ENCODE peak calls at places on chromosomes 2 and 18, in four cellular contexts. I is stimulated activated CD4-positive, alpha-beta T cell treated with anti-CD3 and anti-CD28 coated beads, Interleukin-1b, Interleukin-23, amount 100 ng/mL, for 24 hours; G is globus pallidus; L is iPS DF 19.7. R is an unnamed sample.

GRCh38 chr2:128558895-128559532 is 240.3 kb upstream of the HS6ST1 start:
- DNase-seq in L (no peak), G (no peak), I (no peak), R (no peak)

GRCh38 chr2:217645891-217646290 is 356.9 kb downstream of the TNS1 start:
- DNase-seq in L (no peak), G (no peak), I (no peak), R (no peak)

GRCh38 chr18:33594799-33595198 is 16.8 kb downstream of the ASXL3 start:
- DNase-seq in G (no peak), L (no peak), I (no peak), R (no peak)

GRCh38 chr2:112790305-112790704 is 6.0 kb upstream of the IL1A start:
- DNase-seq in G (no peak), L (no peak), I (no peak), R (no peak)

GRCh38 chr2:158745067-158745865 is 49.9 kb upstream of the DAPL1 start:
- DNase-seq in I (no peak), L (peak), G (peak), R (no peak)

GRCh38 chr2:124261456-124261855 is 236.4 kb downstream of the CNTNAP5 start:
- DNase-seq in I (no peak), L (no peak), G (no peak), R (peak)

GRCh38 chr2:20021405-20022009 is 9.0 kb upstream of the MATN3 start:
- DNase-seq in I (no peak), L (no peak), G (no peak), R (no peak)

GRCh38 chr18:31046916-31047315 is 4.4 kb upstream of the DSC3 start:
- DNase-seq in G (no peak), I (no peak), L (no peak), R (no peak)

GRCh38 chr18:29140590-29140989 is 963.7 kb upstream of the CDH2 start:
- DNase-seq in L (no peak), G (no peak), I (no peak), R (no peak)

GRCh38 chr18:62348474-62348873 is 23.4 kb downstream of the TNFRSF11A start:
- DNase-seq in L (no peak), G (no peak), I (no peak), R (no peak)

GRCh38 chr18:13376298-13376840 is 157.8 kb downstream of the LDLRAD4 start:
- DNase-seq in I (peak), G (no peak), L (no peak), R (no peak)

GRCh38 chr2:26081601-26082000 is 47.7 kb downstream of the RAB10 start:
- DNase-seq in L (no peak), I (no peak), G (no peak), R (no peak)

GRCh38 chr2:230184727-230185578 is 34.8 kb downstream of the SP110 start:
- DNase-seq in G (peak), I (no peak), L (no peak), R (peak)

GRCh38 chr2:140891614-140892212 is 1239.1 kb downstream of the LRP1B start:
- DNase-seq in G (no peak), I (no peak), L (no peak), R (no peak)

GRCh38 chr2:198004173-198004572 is 199.8 kb downstream of the PLCL1 start:
- DNase-seq in I (no peak), G (no peak), L (no peak), R (no peak)

GRCh38 chr2:183993052-183993451 is 605.3 kb upstream of the ZNF804A start:
- DNase-seq in L (no peak), I (no peak), G (no peak), R (no peak)

GRCh38 chr2:114424699-114425098 is 17.7 kb upstream of the DPP10 start:
- DNase-seq in L (no peak), G (no peak), I (no peak), R (no peak)

GRCh38 chr18:76522104-76522503 is 27.1 kb upstream of the ZNF516 start:
- DNase-seq in G (no peak), L (no peak), I (no peak), R (no peak)

GRCh38 chr2:34570266-34570872 is 971.3 kb upstream of the FAM98A start:
- DNase-seq in L (peak), G (peak), I (no peak), R (no peak)

GRCh38 chr18:28342231-28342630 is 165.3 kb upstream of the CDH2 start:
- DNase-seq in L (no peak), G (no peak), I (no peak), R (no peak)

GRCh38 chr2:168427451-168427850 is 28.6 kb upstream of the CERS6 start:
- DNase-seq in G (no peak), L (no peak), I (no peak), R (no peak)

GRCh38 chr2:110883401-110883800 is 151.0 kb downstream of the ACOXL start:
- DNase-seq in L (no peak), I (no peak), G (no peak), R (no peak)

GRCh38 chr2:210072922-210073509 is 70.6 kb downstream of the RPE start:
- DNase-seq in G (peak), L (no peak), I (no peak), R (peak)

GRCh38 chr2:186309901-186310300 is 176.2 kb upstream of the ZC3H15 start:
- DNase-seq in G (peak), I (no peak), L (no peak), R (no peak)

GRCh38 chr18:45254683-45255082 is 360.6 kb upstream of the SLC14A2 start:
- DNase-seq in I (no peak), L (no peak), G (peak), R (no peak)

GRCh38 chr2:62112192-62112591 is 83.7 kb upstream of the B3GNT2 start:
- DNase-seq in G (no peak), L (no peak), I (no peak), R (no peak)

GRCh38 chr18:13313006-13313661 is 94.6 kb downstream of the LDLRAD4 start:
- DNase-seq in I (no peak), L (no peak), G (no peak), R (no peak)

GRCh38 chr2:15731889-15732271 is 140.2 kb downstream of the DDX1 start:
- DNase-seq in G (no peak), I (no peak), L (no peak), R (no peak)

GRCh38 chr18:61797691-61798590 is 94.9 kb downstream of the RNF152 start:
- DNase-seq in G (no peak), L (no peak), I (no peak), R (no peak)

GRCh38 chr2:129237966-129238725 is 741.3 kb upstream of the RAB6C start:
- DNase-seq in G (no peak), I (no peak), L (no peak), R (no peak)

GRCh38 chr18:13235326-13235937 is 16.9 kb downstream of the LDLRAD4 start:
- DNase-seq in I (no peak), L (no peak), G (no peak), R (no peak)

GRCh38 chr18:50401888-50402287 is 27.0 kb downstream of the SKA1 start:
- DNase-seq in G (no peak), L (no peak), I (no peak), R (peak)

GRCh38 chr2:145764631-145765030 is 1244.7 kb upstream of the ZEB2 start:
- DNase-seq in G (no peak), I (no peak), L (no peak), R (no peak)

GRCh38 chr2:5898667-5899066 is 206.5 kb downstream of the SOX11 start:
- DNase-seq in G (no peak), L (no peak), I (no peak), R (no peak)

GRCh38 chr2:219947575-219947974 is 320.1 kb downstream of the SLC4A3 start:
- DNase-seq in L (no peak), I (no peak), G (no peak), R (no peak)

GRCh38 chr2:150878347-150878746 is 383.3 kb downstream of the RBM43 start:
- DNase-seq in I (no peak), L (no peak), G (no peak), R (no peak)

R was measured in NCI-H2029.